ENCODE peak calls at places on chromosomes 12 and 14, in five cellular contexts. J is HCT116; C is HTR-8/SVneo; N is AG04449; R is CD4-positive, alpha-beta memory T cell. E is an unnamed sample.

GRCh38 chr12:27709932-27710591 is 570 bp upstream of the MRPS35 start:
- DNase-seq in J (no peak), C (peak; percentile 46), N (peak; percentile 12), R (no peak), E (peak; percentile 55)

GRCh38 chr14:64109821-64110554 is 184.2 kb downstream of the ESR2 start:
- DNase-seq in J (no peak), C (no peak), N (no peak), R (no peak), E (no peak)

GRCh38 chr14:33952541-33952940 is 1.7 kb upstream of the EGLN3 start:
- DNase-seq in J (no peak), C (no peak), N (no peak), R (no peak), E (no peak)

GRCh38 chr14:99522457-99522891 is 41.3 kb downstream of the CCNK start:
- DNase-seq in J (no peak), C (peak; percentile 72), N (no peak), R (no peak), E (peak; percentile 57)

GRCh38 chr12:54030442-54030801 is 2.2 kb downstream of the HOXC6 start:
- DNase-seq in J (no peak), C (no peak), N (no peak), R (no peak), E (no peak)

GRCh38 chr14:76918751-76919421 is 92.7 kb downstream of the LRRC74A start:
- DNase-seq in J (peak; percentile 73), C (peak; percentile 99), N (peak; percentile 92), R (no peak), E (peak; percentile 74)

GRCh38 chr14:84234281-84234680 is 1295.7 kb upstream of the FLRT2 start:
- DNase-seq in J (no peak), C (no peak), N (no peak), R (no peak), E (no peak)

GRCh38 chr12:64044171-64044570 is 177.9 kb downstream of the KICS2 start:
- DNase-seq in J (no peak), C (no peak), N (no peak), R (no peak), E (no peak)

GRCh38 chr14:23174785-23175184 is 8.7 kb downstream of the SLC7A8 start:
- DNase-seq in J (no peak), C (no peak), N (no peak), R (no peak), E (no peak)

GRCh38 chr12:128976120-128976519 is 122.8 kb downstream of the GLT1D1 start:
- DNase-seq in J (no peak), C (no peak), N (no peak), R (no peak), E (no peak)

GRCh38 chr14:31263485-31264133 is 56.0 kb upstream of the HECTD1 start:
- DNase-seq in J (peak; percentile 47), C (peak; percentile 94), N (peak; percentile 100), R (no peak), E (no peak)

GRCh38 chr14:79576434-79576833 is 634.9 kb downstream of the DIO2 start:
- DNase-seq in J (no peak), C (no peak), N (no peak), R (no peak), E (no peak)

GRCh38 chr12:113181975-113182374 is 3.3 kb downstream of the DDX54 start:
- DNase-seq in J (no peak), C (no peak), N (no peak), R (no peak), E (no peak)

GRCh38 chr12:132077322-132078100 is 66.6 kb downstream of the DDX51 start:
- DNase-seq in J (no peak), C (no peak), N (no peak), R (no peak), E (no peak)

GRCh38 chr12:25817166-25817565 is 141.3 kb upstream of the RASSF8 start:
- DNase-seq in J (no peak), C (no peak), N (no peak), R (no peak), E (peak; percentile 9)

GRCh38 chr12:95942106-95942531 is 295 bp downstream of the CCDC38 start:
- DNase-seq in J (no peak), C (no peak), N (no peak), R (peak; percentile 8), E (no peak)

GRCh38 chr14:66043921-66044320 is 442.2 kb upstream of the CCDC196 start:
- DNase-seq in J (no peak), C (no peak), N (no peak), R (no peak), E (no peak)